ENCODE peak calls at places on chromosome 22, in nine cellular contexts. P is body of pancreas, B is AG09309, H is foreskin fibroblast, I is hepatocyte, U is epithelial cell of proximal tubule, W is IMR-90, O is heart right ventricle, Z is AG04450. K is an unnamed sample.

GRCh38 chr22:32476286-32476685 is 1.7 kb downstream of the FBXO7 start:
- DNase-seq in P (no peak), B (no peak), H (no peak), I (no peak), U (no peak), W (no peak), O (no peak), Z (no peak), K (no peak)

GRCh38 chr22:19730662-19731360 is 7.5 kb downstream of the GP1BB start:
- DNase-seq in P (peak), B (peak), H (peak), I (peak), U (no peak), W (peak), O (peak), Z (peak), K (peak)

GRCh38 chr22:49660321-49660720 is 167.4 kb downstream of the BRD1 start:
- DNase-seq in P (no peak), B (no peak), H (no peak), I (no peak), U (no peak), W (no peak), O (no peak), Z (no peak), K (no peak)

GRCh38 chr22:22786301-22787115 is 101.1 kb upstream of the IGLL5 start:
- DNase-seq in P (no peak), B (no peak), H (no peak), I (peak), U (no peak), W (no peak), O (no peak), Z (no peak), K (no peak)

GRCh38 chr22:25563757-25564319 is 637 bp upstream of the GRK3 start:
- DNase-seq in P (peak), B (no peak), H (no peak), I (peak), U (no peak), W (peak), O (no peak), Z (no peak), K (no peak)

GRCh38 chr22:49186293-49186692 is 641.4 kb downstream of the BRD1 start:
- DNase-seq in P (no peak), B (no peak), H (no peak), I (no peak), U (no peak), W (no peak), O (no peak), Z (no peak), K (no peak)

GRCh38 chr22:41000941-41001721 is 50.0 kb downstream of the RBX1 start:
- DNase-seq in P (no peak), B (no peak), H (no peak), I (no peak), U (no peak), W (no peak), O (no peak), Z (no peak), K (peak)

GRCh38 chr22:50252081-50253045 is 1.3 kb upstream of the HDAC10 start:
- DNase-seq in P (peak), B (no peak), H (no peak), I (peak), U (no peak), W (peak), O (peak), Z (no peak), K (peak)

GRCh38 chr22:24077416-24077815 is 66.3 kb downstream of the CABIN1 start:
- DNase-seq in P (no peak), B (no peak), H (no peak), I (no peak), U (no peak), W (no peak), O (no peak), Z (no peak), K (no peak)

GRCh38 chr22:22037740-22038139 is 55.2 kb upstream of the TOP3B start:
- DNase-seq in P (no peak), B (no peak), H (peak), I (peak), U (no peak), W (peak), O (no peak), Z (peak), K (no peak)

GRCh38 chr22:20509344-20510047 is 2.1 kb downstream of the MED15 start:
- DNase-seq in P (peak), B (peak), H (peak), I (peak), U (no peak), W (peak), O (peak), Z (peak), K (peak)

GRCh38 chr22:29328566-29329500 is 13.3 kb upstream of the RASL10A start:
- DNase-seq in P (no peak), B (no peak), H (no peak), I (no peak), U (no peak), W (peak), O (no peak), Z (no peak), K (no peak)

GRCh38 chr22:19579113-19579811 is 55.1 kb upstream of the CLDN5 start:
- DNase-seq in P (no peak), B (no peak), H (no peak), I (no peak), U (no peak), W (no peak), O (no peak), Z (no peak), K (peak)

GRCh38 chr22:37048133-37048532 is 3.4 kb upstream of the KCTD17 start:
- DNase-seq in P (no peak), B (no peak), H (no peak), I (no peak), U (no peak), W (peak), O (peak), Z (no peak), K (peak)

GRCh38 chr22:20084547-20085413 is 4.7 kb downstream of the DGCR8 start:
- DNase-seq in P (no peak), B (no peak), H (no peak), I (peak), U (no peak), W (no peak), O (no peak), Z (no peak), K (peak)

GRCh38 chr22:39955675-39956074 is 4.5 kb upstream of the TMA7B start:
- DNase-seq in P (no peak), B (no peak), H (no peak), I (no peak), U (no peak), W (no peak), O (no peak), Z (no peak), K (no peak)
- H3K4me3 ChIP-seq in P (no peak), B (no peak), H (no peak), I (no peak), U (no peak), W (no peak), O (no peak), Z (no peak), K (no peak)

GRCh38 chr22:35542972-35543516 is 2.4 kb downstream of the RASD2 start:
- DNase-seq in P (no peak), B (no peak), H (no peak), I (no peak), U (no peak), W (no peak), O (no peak), Z (no peak), K (no peak)

GRCh38 chr22:35540600-35541253 is at the start of gene RASD2:
- DNase-seq in P (peak), B (no peak), H (no peak), I (peak), U (no peak), W (peak), O (peak), Z (no peak), K (peak)

GRCh38 chr22:35541254-35541748 is 670 bp downstream of the RASD2 start:
- DNase-seq in P (no peak), B (no peak), H (no peak), I (peak), U (no peak), W (no peak), O (no peak), Z (no peak), K (no peak)

GRCh38 chr22:35543702-35544101 is 3.1 kb downstream of the RASD2 start:
- DNase-seq in P (no peak), B (no peak), H (no peak), I (no peak), U (no peak), W (no peak), O (no peak), Z (no peak), K (no peak)

DNA sequence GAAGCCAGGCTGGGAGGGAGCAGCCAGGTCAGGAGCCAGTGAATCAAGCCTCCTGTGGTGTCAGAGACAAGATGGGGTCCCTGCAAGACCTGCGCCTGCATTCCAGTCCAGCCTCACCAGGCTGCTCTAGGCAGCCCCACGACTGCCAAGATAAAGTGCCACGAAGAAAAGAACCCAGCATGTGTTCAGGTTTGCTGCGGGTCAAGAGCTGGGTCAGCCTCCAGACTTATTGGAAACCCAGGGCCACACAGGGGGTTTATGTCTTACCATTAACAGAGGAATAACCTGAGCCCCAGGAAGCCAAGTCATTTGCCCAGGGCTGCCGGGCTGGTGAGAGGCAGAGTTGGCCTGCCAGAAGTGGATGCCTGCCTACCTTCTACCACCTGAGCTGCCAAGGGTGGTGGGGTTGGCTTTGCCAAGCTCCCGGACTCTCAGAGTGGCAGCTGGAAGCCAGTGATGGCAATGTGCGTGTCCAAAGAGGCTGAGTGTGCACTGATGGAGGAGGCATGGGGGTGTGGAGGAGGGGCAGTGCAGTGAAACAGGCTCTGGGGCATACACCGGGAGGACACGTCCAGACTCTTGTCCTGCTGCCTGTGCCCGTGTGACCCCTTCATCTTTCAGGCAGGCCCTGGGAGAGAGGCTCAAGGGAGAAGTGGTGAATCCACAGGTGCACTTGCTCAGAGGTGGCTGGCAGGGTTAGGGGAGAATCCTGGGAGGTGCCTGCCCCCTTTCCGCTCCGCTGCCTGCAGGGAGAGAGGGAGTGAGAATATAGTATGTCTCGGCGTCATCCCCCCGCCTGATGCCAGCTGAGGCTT is 1.7 kb downstream of the RASD2 start:
- DNase-seq in P (no peak), B (no peak), H (no peak), I (no peak), U (no peak), W (no peak), O (no peak), Z (no peak), K (no peak)
- H3K4me3 ChIP-seq in P (no peak), B (no peak), H (no peak), I (no peak), U (no peak), W (no peak), O (peak), Z (no peak), K (no peak)

DNA sequence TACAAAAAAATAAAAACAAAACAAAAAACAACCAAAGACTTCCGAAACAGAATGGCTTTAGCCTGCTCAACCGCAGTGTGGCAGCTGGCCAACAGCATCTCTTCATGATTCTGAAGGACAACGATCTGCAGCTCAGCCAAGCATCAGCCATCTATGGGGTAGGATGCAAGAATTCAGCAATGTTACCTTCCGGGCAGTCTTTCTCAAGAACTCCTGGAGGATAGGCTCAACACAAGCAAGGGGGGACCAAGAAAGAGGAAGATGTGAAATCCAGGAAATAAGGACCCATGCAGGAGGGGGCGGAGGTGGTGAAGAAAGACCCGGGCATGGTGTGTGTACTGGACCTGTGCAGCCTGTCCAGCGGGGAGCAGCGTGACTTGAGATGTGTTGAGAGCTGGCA is 3.5 kb upstream of the TSPO start:
- DNase-seq in P (no peak), B (no peak), H (no peak), I (no peak), U (no peak), W (no peak), O (no peak), Z (no peak), K (no peak)
- H3K4me3 ChIP-seq in P (no peak), B (no peak), H (no peak), I (no peak), U (no peak), W (no peak), O (no peak), Z (no peak), K (no peak)

GRCh38 chr22:31085928-31086327 is 4.8 kb downstream of the SMTN start:
- DNase-seq in P (no peak), B (no peak), H (no peak), I (no peak), U (no peak), W (no peak), O (no peak), Z (no peak), K (no peak)
- H3K4me3 ChIP-seq in P (no peak), B (no peak), H (peak), I (no peak), U (peak), W (no peak), O (peak), Z (no peak), K (no peak)

GRCh38 chr22:38203855-38204497 is 2.2 kb downstream of the MAFF start:
- DNase-seq in P (no peak), B (no peak), H (peak), I (no peak), U (no peak), W (peak), O (no peak), Z (no peak), K (no peak)
- H3K4me3 ChIP-seq in P (no peak), B (peak), H (peak), I (peak), U (peak), W (peak), O (peak), Z (peak), K (no peak)

GRCh38 chr22:45240810-45241631 is at the start of gene KIAA0930:
- DNase-seq in P (peak), B (no peak), H (peak), I (peak), U (no peak), W (peak), O (peak), Z (peak), K (peak)

GRCh38 chr22:45239378-45240136 is 1.1 kb downstream of the KIAA0930 start:
- DNase-seq in P (no peak), B (no peak), H (no peak), I (no peak), U (no peak), W (no peak), O (no peak), Z (no peak), K (peak)

GRCh38 chr22:45237065-45237990 is 3.4 kb downstream of the KIAA0930 start:
- DNase-seq in P (no peak), B (no peak), H (no peak), I (no peak), U (no peak), W (no peak), O (no peak), Z (no peak), K (no peak)

GRCh38 chr22:45240137-45240809 is 421 bp downstream of the KIAA0930 start:
- DNase-seq in P (no peak), B (no peak), H (no peak), I (no peak), U (no peak), W (no peak), O (peak), Z (no peak), K (peak)

GRCh38 chr22:45238431-45239377 is 2.0 kb downstream of the KIAA0930 start:
- DNase-seq in P (no peak), B (no peak), H (no peak), I (no peak), U (no peak), W (no peak), O (no peak), Z (no peak), K (peak)
- H3K4me3 ChIP-seq in P (no peak), B (no peak), H (no peak), I (no peak), U (no peak), W (no peak), O (no peak), Z (no peak), K (no peak)

DNA sequence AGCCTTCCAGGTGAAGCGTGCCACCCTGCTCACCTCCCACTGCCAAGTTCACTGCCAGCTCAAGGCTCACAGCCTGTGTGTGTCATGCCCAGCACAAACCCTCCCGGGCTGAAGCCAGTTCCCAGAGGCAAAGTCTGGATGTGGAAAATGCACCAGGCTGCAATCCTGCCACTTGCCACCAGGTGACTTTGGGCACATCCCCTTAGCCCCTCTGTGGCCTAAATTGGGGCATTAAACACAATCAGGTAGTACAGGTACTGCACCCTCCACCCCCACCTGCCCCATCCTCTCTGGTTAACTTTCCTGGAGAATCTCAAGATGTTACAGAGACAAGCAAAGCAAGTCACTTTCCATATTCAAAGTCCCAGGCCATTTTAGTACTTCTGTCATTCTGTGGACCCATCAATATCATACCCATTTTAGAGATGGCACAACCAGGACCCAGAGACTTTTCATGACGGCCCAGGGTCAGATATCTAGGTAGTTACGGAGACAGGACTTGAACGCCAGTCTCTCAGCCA is 1.8 kb upstream of the RASD2 start:
- DNase-seq in P (no peak), B (no peak), H (no peak), I (no peak), U (no peak), W (no peak), O (no peak), Z (no peak), K (peak)
- H3K4me3 ChIP-seq in P (no peak), B (no peak), H (no peak), I (no peak), U (no peak), W (no peak), O (no peak), Z (no peak), K (no peak)

GRCh38 chr22:43232445-43232844 is 45.5 kb upstream of the TTLL12 start:
- DNase-seq in P (no peak), B (no peak), H (no peak), I (no peak), U (no peak), W (no peak), O (no peak), Z (no peak), K (no peak)
- H3K4me3 ChIP-seq in P (no peak), B (no peak), H (no peak), I (no peak), U (no peak), W (no peak), O (no peak), Z (no peak), K (no peak)

K was measured in mesendoderm.